ENCODE peak calls at places on chromosome 3, in nine cellular contexts. N is esophagus squamous epithelium, X is sigmoid colon, Z is SJSA1, S is GM23248, O is fibroblast of lung, D is Peyer's patch, V is trophoblast cell, M is heart right ventricle. I is an unnamed sample. For H3K36me3, the result is how much of the 10 kb centered on the place peaks cover.

GRCh38 chr3:134058728-134059601 is 29.2 kb upstream of the SLCO2A1 start:
- DNase-seq in N (no peak), X (no peak), Z (peak), S (no peak), O (no peak), D (no peak), V (no peak), M (no peak), I (no peak)

GRCh38 chr3:11850003-11850402 is 3.3 kb upstream of the TAMM41 start:
- DNase-seq in N (no peak), X (no peak), Z (no peak), S (no peak), O (no peak), D (no peak), V (no peak), M (no peak), I (no peak)

GRCh38 chr3:67459131-67459530 is 195.3 kb downstream of the SUCLG2 start:
- DNase-seq in N (no peak), X (no peak), Z (no peak), S (no peak), O (no peak), D (no peak), V (no peak), M (no peak), I (no peak)

GRCh38 chr3:188830955-188831354 is 340.8 kb upstream of the TPRG1 start:
- DNase-seq in N (no peak), X (no peak), Z (no peak), S (peak), O (no peak), D (no peak), V (peak), M (no peak), I (no peak)

GRCh38 chr3:13950042-13950441 is 70.2 kb upstream of the WNT7A start:
- DNase-seq in N (no peak), X (no peak), Z (no peak), S (no peak), O (no peak), D (no peak), V (no peak), M (no peak), I (no peak)

GRCh38 chr3:176431986-176432385 is 765.3 kb downstream of the TBL1XR1 start:
- DNase-seq in N (no peak), X (no peak), Z (no peak), S (peak), O (peak), D (no peak), V (no peak), M (no peak), I (no peak)

GRCh38 chr3:152834354-152835310 is at the start of gene P2RY1:
- DNase-seq in N (no peak), X (peak), Z (peak), S (peak), O (peak), D (no peak), V (peak), M (peak), I (peak)

GRCh38 chr3:143977326-143978262 is 6.0 kb downstream of the DIPK2A start:
- DNase-seq in N (no peak), X (no peak), Z (no peak), S (peak), O (no peak), D (no peak), V (peak), M (no peak), I (no peak)

GRCh38 chr3:194671511-194671899 is 486 bp downstream of the LSG1 start:
- DNase-seq in N (no peak), X (no peak), Z (peak), S (peak), O (peak), D (no peak), V (peak), M (no peak), I (no peak)

GRCh38 chr3:48157950-48158376 is 30.3 kb downstream of the CDC25A start:
- DNase-seq in N (no peak), X (peak), Z (no peak), S (peak), O (peak), D (peak), V (peak), M (peak), I (no peak)

GRCh38 chr3:149273096-149273751 is 51.6 kb upstream of the CP start:
- DNase-seq in N (no peak), X (no peak), Z (peak), S (peak), O (peak), D (no peak), V (peak), M (no peak), I (no peak)

GRCh38 chr3:197750396-197750831 is 731 bp downstream of the FYTTD1 start:
- DNase-seq in N (no peak), X (peak), Z (peak), S (peak), O (peak), D (peak), V (peak), M (peak), I (peak)

GRCh38 chr3:12890610-12891390 is 49.4 kb upstream of the RPL32 start:
- DNase-seq in N (no peak), X (no peak), Z (no peak), S (peak), O (no peak), D (no peak), V (no peak), M (no peak), I (no peak)

GRCh38 chr3:150763841-150764483 is 993 bp upstream of the SIAH2 start:
- DNase-seq in N (no peak), X (peak), Z (no peak), S (peak), O (peak), D (peak), V (peak), M (peak), I (no peak)

GRCh38 chr3:196969660-196970546 is 1.3 kb upstream of the PIGZ start:
- DNase-seq in N (no peak), X (no peak), Z (peak), S (peak), O (peak), D (peak), V (peak), M (peak), I (no peak)

GRCh38 chr3:143203848-143204247 is 84.3 kb downstream of the CHST2 start:
- DNase-seq in N (no peak), X (no peak), Z (no peak), S (peak), O (peak), D (no peak), V (no peak), M (no peak), I (no peak)

GRCh38 chr3:105730973-105731372 is 137.8 kb downstream of the CBLB start:
- DNase-seq in N (no peak), X (no peak), Z (no peak), S (peak), O (peak), D (no peak), V (no peak), M (no peak), I (no peak)

GRCh38 chr3:8972614-8973013 is 9.3 kb upstream of the RAD18 start:
- DNase-seq in N (no peak), X (no peak), Z (no peak), S (peak), O (peak), D (no peak), V (peak), M (no peak), I (no peak)

GRCh38 chr3:165521131-165521871 is 315.9 kb downstream of the BCHE start:
- DNase-seq in N (no peak), X (no peak), Z (no peak), S (no peak), O (peak), D (no peak), V (no peak), M (no peak), I (no peak)

DNA sequence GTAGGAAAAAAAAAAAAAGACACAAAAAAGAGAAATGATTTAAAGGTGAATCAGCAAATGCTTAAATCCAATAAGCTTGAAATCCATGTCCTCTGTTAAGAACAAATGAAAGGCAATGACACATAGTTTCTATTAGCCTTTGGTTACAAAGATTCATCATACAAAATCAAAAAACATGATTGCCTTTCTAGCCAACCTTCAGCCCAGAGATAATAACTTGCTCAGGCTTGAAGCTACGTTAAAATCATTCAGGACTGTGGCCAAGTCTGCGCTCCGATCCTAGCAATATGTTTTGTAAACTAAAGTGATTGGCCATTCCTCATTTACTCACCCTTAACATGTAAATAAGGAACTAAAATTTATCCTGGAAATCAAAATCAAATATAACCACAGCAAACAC is 556.7 kb downstream of the FGF12 start:
- DNase-seq in N (no peak), X (no peak), Z (no peak), S (no peak), O (peak), D (no peak), V (no peak), M (no peak), I (no peak)
- H3K4me3 ChIP-seq in N (no peak), X (no peak), Z (no peak), S (no peak), O (no peak), D (no peak), V (no peak), M (no peak), I (no peak)

GRCh38 chr3:139374099-139374498 is 15.3 kb downstream of the COPB2 start:
- DNase-seq in N (no peak), X (no peak), Z (no peak), S (no peak), O (no peak), D (no peak), V (no peak), M (no peak), I (no peak)
- H3K36me3 ChIP-seq in N (under half), X (half or more), Z (half or more), S (half or more), O (under half), D (under half), V (under half), M (under half), I (half or more)

DNA sequence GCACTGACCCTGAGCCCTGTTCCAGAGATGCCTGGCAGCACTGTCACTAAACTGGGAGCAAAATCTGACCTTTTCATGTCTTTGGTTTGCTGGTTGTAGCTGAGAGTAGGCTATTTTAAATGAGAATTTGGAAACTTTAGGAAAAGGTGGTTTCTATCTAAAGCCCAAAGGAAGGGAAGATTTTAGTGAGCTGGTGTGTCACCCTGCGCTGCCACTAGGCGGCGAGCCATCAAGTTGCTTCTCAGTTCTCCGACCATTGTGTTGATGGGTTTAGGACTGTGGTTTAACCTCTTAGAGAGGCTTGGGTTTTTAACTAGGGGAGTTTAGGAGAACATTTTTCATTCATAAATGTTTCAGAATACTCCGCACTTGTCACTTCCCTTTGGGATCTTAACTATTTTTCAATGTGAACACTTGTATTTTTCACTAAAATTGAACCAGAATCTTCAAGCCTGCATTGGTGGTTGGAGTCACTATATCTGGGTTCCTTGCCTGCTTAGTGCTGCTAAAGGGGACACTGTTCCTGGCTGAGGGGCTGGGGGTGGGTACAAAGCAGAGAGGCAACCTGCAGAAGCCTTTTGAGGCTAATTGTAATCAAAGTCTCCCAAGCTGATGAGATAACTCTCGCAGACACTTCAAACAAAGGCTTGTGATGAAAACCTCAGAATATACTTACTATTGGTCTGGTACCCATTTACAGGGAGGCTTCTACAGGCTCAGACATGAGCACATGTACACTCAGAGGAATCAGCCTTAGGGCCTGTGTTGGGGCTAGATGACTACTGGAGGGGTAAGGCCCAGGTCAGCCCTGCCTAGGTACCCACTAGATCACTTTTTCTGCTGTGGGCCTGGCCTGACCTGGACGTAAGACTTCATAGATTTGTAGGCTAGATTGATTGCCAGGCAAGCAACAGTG is 16.8 kb downstream of the EXOSC7 start:
- DNase-seq in N (no peak), X (peak), Z (no peak), S (peak), O (no peak), D (no peak), V (peak), M (no peak), I (no peak)
- H3K4me3 ChIP-seq in N (no peak), X (no peak), Z (no peak), S (no peak), O (no peak), D (no peak), V (no peak), M (no peak), I (no peak)

DNA sequence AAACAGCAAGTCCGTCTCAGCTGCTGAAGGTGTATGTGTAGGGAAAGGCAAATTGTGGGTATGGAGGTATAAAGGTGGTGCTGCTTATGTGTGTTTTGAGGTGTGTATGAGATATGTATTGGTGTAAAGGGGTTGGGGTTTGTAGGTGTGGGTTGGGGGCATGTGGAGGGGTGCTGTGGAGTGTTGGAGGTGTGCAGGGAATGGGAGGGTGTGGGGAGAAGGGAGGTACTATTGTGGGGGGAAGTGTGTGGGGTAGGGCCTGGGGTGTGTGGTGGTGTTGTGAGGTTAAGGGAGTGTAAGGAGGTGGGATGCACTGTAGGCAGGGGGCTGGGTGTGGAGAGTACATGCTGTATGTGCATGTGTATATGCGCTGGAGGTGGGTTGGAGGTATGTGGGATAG is 15.7 kb downstream of the CCDC12 start:
- DNase-seq in N (no peak), X (no peak), Z (no peak), S (no peak), O (no peak), D (no peak), V (no peak), M (no peak), I (no peak)
- H3K36me3 ChIP-seq in N (under half), X (under half), Z (under half), S (under half), O (under half), D (under half), V (under half), M (under half), I (under half)

DNA sequence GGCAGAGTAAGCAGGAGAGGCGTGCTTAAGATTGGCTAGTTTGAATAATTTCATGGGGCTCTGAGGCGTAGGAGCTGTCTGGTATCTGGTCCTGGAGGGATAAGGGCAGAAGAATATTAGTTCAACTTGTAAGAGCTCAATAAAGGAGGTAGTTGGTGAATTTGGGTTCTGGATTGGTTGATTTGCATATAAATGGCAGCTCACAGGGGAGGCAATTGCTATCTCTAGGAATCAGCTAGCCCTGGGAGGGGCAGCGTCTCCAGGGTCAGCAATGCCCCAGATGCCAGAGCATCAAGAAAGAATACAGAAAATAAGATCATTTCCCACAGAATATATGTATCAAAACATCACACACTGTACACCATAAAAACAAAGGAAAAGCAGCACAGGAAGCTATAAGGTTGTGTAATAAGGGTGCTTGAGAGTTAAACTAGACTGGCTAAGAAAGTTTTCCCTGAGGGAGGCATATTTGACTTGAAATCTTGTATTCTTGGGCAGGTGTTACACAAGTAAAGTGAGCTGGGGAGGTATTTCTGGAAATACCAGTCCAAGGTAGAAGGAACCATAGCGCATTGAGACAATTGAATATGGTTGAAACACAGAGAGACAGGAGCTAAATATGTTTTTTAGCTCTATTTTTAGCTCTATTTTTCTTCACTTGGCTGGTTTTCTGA is 6.1 kb downstream of the MOBP start:
- DNase-seq in N (no peak), X (no peak), Z (no peak), S (no peak), O (no peak), D (no peak), V (peak), M (no peak), I (no peak)
- H3K4me3 ChIP-seq in N (no peak), X (no peak), Z (no peak), S (no peak), O (no peak), D (no peak), V (no peak), M (no peak), I (no peak)

GRCh38 chr3:183837894-183838293 is 12.5 kb upstream of the MAP6D1 start:
- DNase-seq in N (no peak), X (no peak), Z (no peak), S (no peak), O (no peak), D (no peak), V (no peak), M (no peak), I (no peak)
- H3K36me3 ChIP-seq in N (under half), X (under half), Z (under half), S (under half), O (under half), D (under half), V (under half), M (under half), I (half or more)

DNA sequence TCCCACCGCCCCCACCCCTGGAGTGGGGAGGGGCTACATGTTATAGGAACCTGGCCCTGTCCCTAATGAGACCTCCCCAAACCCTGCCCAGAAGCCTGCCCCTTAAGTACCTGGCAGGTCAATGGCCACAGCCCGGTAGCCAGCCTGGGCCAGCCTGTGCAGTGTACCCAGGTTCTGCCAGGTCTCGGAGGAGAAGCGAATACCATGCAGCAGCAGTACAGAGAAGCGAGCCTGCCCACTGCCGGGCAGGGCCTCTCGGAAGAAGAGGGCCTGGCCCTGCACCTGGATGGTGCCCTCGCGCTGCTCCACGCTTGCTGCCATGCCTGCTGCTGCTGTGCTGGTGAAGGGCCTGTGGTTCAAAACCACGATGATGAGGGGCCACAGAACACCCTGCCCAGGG is 2.5 kb downstream of the ABHD14B start:
- DNase-seq in N (no peak), X (no peak), Z (no peak), S (no peak), O (no peak), D (no peak), V (no peak), M (no peak), I (no peak)
- H3K4me3 ChIP-seq in N (no peak), X (no peak), Z (no peak), S (no peak), O (no peak), D (no peak), V (no peak), M (no peak), I (no peak)

GRCh38 chr3:180679178-180680096 is at the start of gene CCDC39:
- DNase-seq in N (no peak), X (peak), Z (peak), S (peak), O (peak), D (peak), V (peak), M (peak), I (no peak)
- H3K36me3 ChIP-seq in N (under half), X (under half), Z (under half), S (under half), O (under half), D (under half), V (under half), M (under half), I (under half)

DNA sequence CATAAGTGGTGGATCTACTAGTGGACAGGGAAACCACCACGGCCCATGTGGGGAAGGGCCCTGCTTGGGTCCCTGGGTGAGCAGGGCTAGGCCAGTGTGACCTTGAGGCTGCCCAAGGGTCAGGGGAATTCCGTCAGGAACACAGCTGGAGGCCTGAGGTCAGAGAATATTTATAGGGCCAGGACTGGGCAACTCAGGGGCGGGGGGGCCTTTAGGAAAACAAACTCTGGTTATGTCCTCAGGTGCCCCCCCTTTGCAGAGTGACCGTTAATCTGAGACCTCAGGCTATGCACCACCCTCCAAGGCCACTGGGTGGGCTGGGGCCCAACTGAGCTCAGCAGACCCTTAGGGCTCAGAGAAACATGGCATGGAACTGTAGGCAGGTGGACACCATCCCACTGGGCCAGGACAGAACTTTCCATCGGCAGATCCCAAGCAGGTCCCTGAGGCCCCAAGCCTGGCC is 2.5 kb downstream of the TWF2 start:
- DNase-seq in N (no peak), X (no peak), Z (no peak), S (no peak), O (no peak), D (no peak), V (no peak), M (no peak), I (no peak)
- H3K4me3 ChIP-seq in N (no peak), X (no peak), Z (no peak), S (peak), O (no peak), D (no peak), V (no peak), M (no peak), I (no peak)

GRCh38 chr3:16092923-16093322 is 81.6 kb upstream of the GALNT15 start:
- DNase-seq in N (no peak), X (no peak), Z (no peak), S (no peak), O (peak), D (no peak), V (no peak), M (no peak), I (no peak)
- H3K36me3 ChIP-seq in N (under half), X (under half), Z (under half), S (under half), O (under half), D (under half), V (under half), M (under half), I (under half)